ENCODE peak calls at places on chromosome 12, in five cellular contexts. A is neuronal stem cell, G is left lung, F is thyroid gland, X is RWPE1. C is an unnamed sample.

GRCh38 chr12:68203460-68203875 is 22.1 kb downstream of the IL26 start:
- DNase-seq in X (no peak), F (no peak), A (no peak), G (no peak), C (no peak)

GRCh38 chr12:13504074-13504473 is 307.5 kb downstream of the EMP1 start:
- DNase-seq in A (no peak), X (no peak), G (no peak), F (no peak), C (no peak)

GRCh38 chr12:8609061-8609570 is 3.5 kb downstream of the AICDA start:
- DNase-seq in X (peak; percentile 54), F (no peak), A (peak; percentile 21), G (no peak), C (no peak)

GRCh38 chr12:113724703-113725556 is 241.2 kb downstream of the RBM19 start:
- DNase-seq in X (no peak), F (no peak), G (peak; percentile 64), A (no peak), C (no peak)

GRCh38 chr12:107760817-107761501 is at the start of gene PRDM4:
- DNase-seq in G (peak; percentile 97), F (peak; percentile 95), X (peak; percentile 97), A (peak; percentile 94), C (peak; percentile 93)

GRCh38 chr12:131415781-131416180 is 295.1 kb upstream of the SFSWAP start:
- DNase-seq in F (no peak), X (peak; percentile 45), A (no peak), G (no peak), C (no peak)

GRCh38 chr12:118645219-118645618 is 268.9 kb downstream of the SUDS3 start:
- DNase-seq in F (peak; percentile 33), A (peak; percentile 69), X (peak; percentile 5), G (no peak), C (no peak)

GRCh38 chr12:6161124-6161882 is 36.8 kb upstream of the VWF start:
- DNase-seq in F (no peak), A (no peak), G (no peak), X (no peak), C (no peak)

GRCh38 chr12:3101309-3102022 is 24.3 kb downstream of the TSPAN9 start:
- DNase-seq in F (no peak), A (no peak), G (no peak), X (peak; percentile 82), C (no peak)
- H3K27ac ChIP-seq in F (no peak overlapping the region), A (no peak overlapping the region), G (no peak overlapping the region), X (peak overlapping the region; percentile 59), C (no peak overlapping the region)

GRCh38 chr12:120588371-120588770 is 7.2 kb upstream of the POP5 start:
- DNase-seq in F (no peak), G (no peak), A (no peak), X (no peak), C (no peak)

GRCh38 chr12:120588948-120589930 is 8.0 kb upstream of the POP5 start:
- DNase-seq in A (no peak), F (no peak), G (peak; percentile 70), X (no peak), C (no peak)

GRCh38 chr12:120592121-120593049 is 11.2 kb upstream of the POP5 start:
- DNase-seq in F (no peak), A (no peak), G (no peak), X (no peak), C (no peak)

GRCh38 chr12:120586860-120587259 is 5.7 kb upstream of the POP5 start:
- DNase-seq in F (no peak), A (no peak), X (no peak), G (no peak), C (no peak)

DNA sequence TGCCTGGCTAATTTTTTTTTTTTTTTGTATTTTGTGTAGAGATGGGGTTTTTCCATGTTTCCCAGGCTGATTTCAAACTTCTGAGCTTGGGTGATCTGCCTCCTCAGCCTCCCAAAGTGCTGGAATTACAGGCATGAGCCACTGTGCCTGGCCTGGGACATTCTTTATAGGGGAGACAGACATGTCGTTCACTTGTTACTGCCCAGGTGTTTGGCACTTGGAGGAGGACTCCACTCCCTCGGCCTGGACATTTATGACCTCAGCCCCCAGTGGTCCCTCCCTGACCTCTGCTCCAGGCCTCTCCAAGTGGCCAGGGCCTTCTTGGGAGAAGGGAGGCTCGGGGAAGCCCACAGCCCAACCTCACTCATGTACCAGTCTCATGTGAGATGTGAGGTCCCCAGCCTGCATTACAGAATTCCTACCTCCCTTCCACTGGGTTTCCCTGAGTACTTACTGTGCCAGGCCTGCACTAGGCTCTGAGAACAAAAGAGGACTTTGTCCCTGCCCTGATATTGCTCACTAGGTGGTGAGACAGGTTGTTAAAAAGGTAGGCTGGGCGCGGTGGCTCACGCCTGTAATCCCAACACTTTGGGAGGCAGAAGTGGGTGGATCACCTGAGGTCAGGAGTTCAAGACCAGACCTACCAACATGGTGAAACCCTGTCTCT is 9.7 kb upstream of the POP5 start:
- DNase-seq in A (no peak), G (no peak), F (no peak), X (no peak), C (no peak)
- H3K27ac ChIP-seq in A (no peak overlapping the region), G (no peak overlapping the region), F (no peak overlapping the region), X (no peak overlapping the region), C (no peak overlapping the region)

DNA sequence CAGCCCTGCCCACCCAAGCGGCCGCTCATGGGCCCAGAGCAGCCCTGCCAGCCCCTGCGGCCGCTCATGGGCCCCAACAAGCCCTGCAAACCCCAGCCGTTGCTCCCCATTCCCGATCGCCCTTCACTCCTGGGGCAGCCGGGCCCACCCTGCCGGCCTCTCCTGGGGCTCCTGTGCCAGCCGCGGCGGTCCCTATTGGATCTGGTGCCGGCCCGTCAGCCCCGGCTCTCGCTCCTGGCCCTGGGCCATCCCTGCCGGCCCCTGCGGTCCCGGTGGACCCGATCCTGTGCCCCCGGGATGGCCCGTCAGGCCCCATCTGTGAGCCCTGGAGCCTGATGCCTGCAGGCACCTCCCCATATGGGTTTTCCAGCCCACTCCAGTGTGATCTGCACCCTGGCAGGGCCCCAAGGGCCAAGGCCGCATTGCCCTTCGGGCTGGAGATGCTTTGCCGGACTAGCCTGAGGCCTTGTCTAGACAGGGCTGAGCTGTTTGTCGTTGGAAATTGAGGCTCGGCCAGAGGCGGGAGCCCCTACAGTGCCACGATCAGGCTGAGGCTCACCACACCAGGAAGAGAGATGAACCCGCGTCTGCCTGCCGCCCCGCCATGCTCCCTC is 20.3 kb downstream of the FBRSL1 start:
- DNase-seq in A (no peak), F (no peak), G (no peak), X (no peak), C (no peak)
- H3K27ac ChIP-seq in A (no peak overlapping the region), F (no peak overlapping the region), G (no peak overlapping the region), X (no peak overlapping the region), C (no peak overlapping the region)

DNA sequence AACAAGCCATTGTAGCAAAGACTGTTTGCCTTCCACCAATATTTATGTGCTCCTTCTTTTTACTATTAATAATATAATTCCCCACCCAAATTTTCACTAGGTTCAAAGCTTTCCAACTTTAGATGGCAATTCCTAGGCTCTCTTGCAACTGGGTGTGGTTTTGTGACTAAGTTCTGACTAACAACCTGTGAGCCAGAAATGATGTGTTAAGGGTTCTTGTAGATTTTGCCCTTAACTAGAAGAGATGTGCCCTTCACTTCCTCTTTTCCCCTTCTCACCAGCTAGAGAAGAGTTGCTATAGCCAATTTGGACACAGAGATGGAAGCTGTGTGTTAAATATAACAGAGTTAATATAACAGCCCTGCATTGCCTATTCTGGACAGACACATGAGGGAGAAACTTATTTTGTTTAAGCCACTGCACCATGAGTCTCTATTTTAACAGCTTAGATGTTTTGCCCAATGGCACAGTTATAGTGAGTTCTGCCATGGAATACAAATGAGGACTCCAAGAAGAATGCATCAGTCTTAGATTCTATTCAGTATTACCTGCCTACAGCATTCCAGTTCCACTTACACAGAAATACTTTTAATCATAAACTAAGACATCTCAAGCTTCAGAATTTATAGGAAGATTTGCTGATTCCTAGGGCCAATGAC is 216.2 kb downstream of the DUSP6 start:
- DNase-seq in A (no peak), F (no peak), X (peak; percentile 67), G (no peak), C (no peak)
- H3K27ac ChIP-seq in A (no peak overlapping the region), F (no peak overlapping the region), X (no peak overlapping the region), G (no peak overlapping the region), C (no peak overlapping the region)

DNA sequence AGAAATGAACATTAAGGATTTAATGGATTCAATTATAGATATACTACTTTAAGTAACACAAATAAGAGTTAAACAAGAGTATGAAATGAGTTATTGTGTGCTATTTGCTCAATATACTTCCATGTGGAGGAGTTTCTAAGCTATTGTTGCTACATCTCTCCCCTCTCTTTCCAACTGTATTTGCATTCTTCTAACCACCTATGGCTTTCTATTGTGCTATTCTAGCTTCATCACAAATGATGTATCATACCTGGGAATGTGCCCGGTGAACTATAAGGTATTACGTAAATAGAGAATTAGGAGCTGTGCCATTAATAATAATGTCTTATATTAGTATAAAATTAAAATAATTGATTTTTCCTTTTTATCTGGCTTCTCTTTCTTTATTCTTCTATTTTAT is 87.1 kb upstream of the PLEKHG7 start:
- DNase-seq in F (no peak), A (no peak), X (peak; percentile 30), G (no peak), C (no peak)
- H3K27ac ChIP-seq in F (no peak overlapping the region), A (no peak overlapping the region), X (no peak overlapping the region), G (no peak overlapping the region), C (no peak overlapping the region)

GRCh38 chr12:49672351-49673181 is 34.6 kb downstream of the FMNL3 start:
- DNase-seq in F (no peak), X (no peak), G (no peak), A (no peak), C (no peak)
- H3K27ac ChIP-seq in F (peak overlapping the region; percentile 99), X (no peak overlapping the region), G (peak overlapping the region; percentile 93), A (no peak overlapping the region), C (peak overlapping the region; percentile 85)

GRCh38 chr12:19208456-19208855 is 78.9 kb downstream of the PLEKHA5 start:
- DNase-seq in X (no peak), G (no peak), A (no peak), F (no peak), C (no peak)
- H3K27ac ChIP-seq in X (no peak overlapping the region), G (no peak overlapping the region), A (no peak overlapping the region), F (no peak overlapping the region), C (no peak overlapping the region)

DNA sequence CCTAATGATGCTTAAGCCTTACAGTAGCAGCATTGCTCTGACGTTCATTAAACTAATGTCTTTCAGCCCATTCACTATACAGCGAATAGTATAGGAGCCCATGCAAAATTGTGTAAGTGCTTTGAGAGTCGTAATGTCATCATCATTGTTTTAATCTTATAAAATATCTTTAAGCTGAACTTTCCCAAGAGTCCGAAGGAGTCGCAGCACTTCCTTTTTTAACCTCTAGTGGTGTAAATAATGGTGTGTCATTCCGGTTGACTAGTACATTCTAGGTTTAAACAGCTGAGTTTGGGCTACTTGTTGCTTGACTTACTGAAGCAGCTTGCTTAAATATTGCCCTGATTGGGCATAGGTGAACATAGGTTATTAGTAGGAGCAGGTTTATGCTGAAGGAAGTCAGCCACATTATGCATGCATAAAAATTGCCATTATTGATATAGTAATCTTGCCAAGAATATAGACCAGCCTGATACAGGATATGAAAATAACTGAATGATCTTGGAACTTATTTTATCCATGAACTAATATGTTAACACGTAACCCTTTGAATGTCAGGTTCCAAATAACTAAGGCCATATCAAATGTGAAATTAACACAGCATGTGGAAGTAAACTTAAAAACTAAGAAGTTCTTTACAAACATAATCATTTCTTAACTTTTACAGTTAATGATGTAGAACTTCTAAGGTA is 2.6 kb downstream of the WNK1 start:
- DNase-seq in A (no peak), X (peak; percentile 45), G (no peak), F (no peak), C (peak; percentile 40)
- H3K27ac ChIP-seq in A (no peak overlapping the region), X (no peak overlapping the region), G (peak overlapping the region; percentile 99), F (no peak overlapping the region), C (peak overlapping the region; percentile 98)

DNA sequence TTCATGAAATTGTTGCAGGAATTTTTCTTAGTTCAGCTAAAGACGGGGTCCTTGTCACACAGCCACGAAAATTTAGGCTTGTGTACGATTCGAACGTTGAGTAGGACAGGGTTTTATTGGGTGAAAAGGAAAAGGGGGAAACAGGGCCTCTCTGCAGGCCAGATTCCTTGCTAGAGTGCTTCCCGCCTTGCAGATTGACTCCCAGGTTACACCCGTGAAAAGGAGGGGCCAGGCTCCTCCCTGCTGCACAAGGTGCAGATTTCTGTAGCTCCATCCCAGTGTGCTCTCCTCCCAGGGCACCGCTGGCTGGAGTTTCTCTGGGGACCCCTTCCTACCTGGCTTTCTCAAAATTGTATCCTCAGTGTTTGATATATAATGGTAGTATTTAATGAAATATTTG is 221.5 kb downstream of the ERC1 start:
- DNase-seq in G (no peak), A (no peak), F (no peak), X (no peak), C (no peak)
- H3K27ac ChIP-seq in G (no peak overlapping the region), A (no peak overlapping the region), F (no peak overlapping the region), X (no peak overlapping the region), C (no peak overlapping the region)